ENCODE peak calls at places on chromosomes 1 and 21, in ten cellular contexts. Y is adrenal gland, O is heart left ventricle, C is breast epithelium, G is K562, J is GM12892, E is prostate gland, F is Peyer's patch, M is IMR-90, U is vagina. P is an unnamed sample.

GRCh38 chr1:21779613-21780521 is 3.1 kb downstream of the USP48 start:
- DNase-seq in Y (no peak), O (no peak), C (no peak), G (no peak), J (no peak), E (no peak), F (no peak), M (no peak), U (no peak), P (no peak)

GRCh38 chr21:43609501-43610340 is 49.6 kb downstream of the HSF2BP start:
- DNase-seq in Y (no peak), O (no peak), C (peak), G (no peak), J (no peak), E (peak), F (no peak), M (peak), U (no peak), P (no peak)

GRCh38 chr1:32500387-32501209 is 35.7 kb downstream of the ZBTB8B start:
- DNase-seq in Y (peak), O (peak), C (peak), G (peak), J (peak), E (peak), F (peak), M (peak), U (no peak), P (peak)

GRCh38 chr1:26692211-26692792 is 3.5 kb upstream of the ARID1A start:
- DNase-seq in Y (peak), O (peak), C (peak), G (peak), J (peak), E (peak), F (peak), M (peak), U (peak), P (no peak)

GRCh38 chr1:54808443-54809207 is 7.5 kb upstream of the TTC22 start:
- DNase-seq in Y (peak), O (no peak), C (no peak), G (no peak), J (no peak), E (no peak), F (peak), M (no peak), U (no peak), P (no peak)

GRCh38 chr1:89823679-89824292 is 3.0 kb downstream of the LRRC8D start:
- DNase-seq in Y (no peak), O (no peak), C (no peak), G (peak), J (no peak), E (no peak), F (no peak), M (no peak), U (no peak), P (no peak)

GRCh38 chr21:28714795-28715464 is 277.7 kb downstream of the LTN1 start:
- DNase-seq in Y (no peak), O (no peak), C (no peak), G (no peak), J (no peak), E (no peak), F (no peak), M (peak), U (no peak), P (no peak)

GRCh38 chr1:167439301-167439988 is 78.9 kb downstream of the CD247 start:
- DNase-seq in Y (peak), O (no peak), C (no peak), G (peak), J (peak), E (no peak), F (peak), M (peak), U (peak), P (no peak)

GRCh38 chr1:212621043-212621829 is 12.7 kb downstream of the ATF3 start:
- DNase-seq in Y (no peak), O (no peak), C (no peak), G (no peak), J (no peak), E (no peak), F (no peak), M (no peak), U (no peak), P (no peak)

GRCh38 chr1:109832935-109833334 is 69.2 kb upstream of the EPS8L3 start:
- DNase-seq in Y (no peak), O (no peak), C (no peak), G (no peak), J (no peak), E (no peak), F (no peak), M (no peak), U (no peak), P (no peak)

GRCh38 chr1:115668579-115668978 is 26.8 kb downstream of the VANGL1 start:
- DNase-seq in Y (no peak), O (no peak), C (no peak), G (no peak), J (no peak), E (no peak), F (no peak), M (peak), U (no peak), P (no peak)

GRCh38 chr1:78839704-78840277 is 166.7 kb downstream of the ADGRL4 start:
- DNase-seq in Y (no peak), O (no peak), C (no peak), G (peak), J (no peak), E (peak), F (no peak), M (peak), U (no peak), P (no peak)

GRCh38 chr1:41902669-41903068 is 16.1 kb downstream of the HIVEP3 start:
- DNase-seq in Y (no peak), O (no peak), C (no peak), G (no peak), J (no peak), E (no peak), F (no peak), M (no peak), U (no peak), P (no peak)

GRCh38 chr1:222097646-222098045 is 355.8 kb upstream of the DUSP10 start:
- DNase-seq in Y (no peak), O (no peak), C (no peak), G (no peak), J (no peak), E (no peak), F (no peak), M (no peak), U (no peak), P (no peak)

GRCh38 chr1:157025321-157025720 is 20.2 kb downstream of the ARHGEF11 start:
- DNase-seq in Y (peak), O (no peak), C (no peak), G (no peak), J (no peak), E (no peak), F (no peak), M (no peak), U (no peak), P (no peak)

GRCh38 chr1:87109012-87109411 is 194.6 kb downstream of the HS2ST1 start:
- DNase-seq in Y (no peak), O (no peak), C (no peak), G (no peak), J (no peak), E (no peak), F (no peak), M (peak), U (no peak), P (no peak)

GRCh38 chr1:25727819-25728286 is 72.1 kb upstream of the SELENON start:
- DNase-seq in Y (peak), O (peak), C (no peak), G (no peak), J (no peak), E (peak), F (peak), M (peak), U (no peak), P (no peak)

GRCh38 chr1:225653463-225654276 is 747 bp upstream of the ENAH start:
- DNase-seq in Y (peak), O (peak), C (peak), G (no peak), J (no peak), E (peak), F (peak), M (peak), U (no peak), P (peak)

GRCh38 chr1:228465571-228466146 is 21.5 kb upstream of the RNF187 start:
- DNase-seq in Y (no peak), O (no peak), C (no peak), G (no peak), J (no peak), E (no peak), F (no peak), M (no peak), U (no peak), P (no peak)

GRCh38 chr1:95323117-95323516 is 89.1 kb downstream of the RWDD3 start:
- DNase-seq in Y (no peak), O (no peak), C (no peak), G (no peak), J (no peak), E (no peak), F (no peak), M (no peak), U (no peak), P (no peak)

GRCh38 chr1:115976062-115976899 is at the start of gene SLC22A15:
- DNase-seq in Y (peak), O (peak), C (peak), G (peak), J (peak), E (peak), F (peak), M (no peak), U (no peak), P (peak)

GRCh38 chr1:178609015-178609414 is 96.1 kb downstream of the TEX35 start:
- DNase-seq in Y (no peak), O (no peak), C (no peak), G (no peak), J (no peak), E (no peak), F (no peak), M (peak), U (no peak), P (no peak)

GRCh38 chr1:244106837-244107491 is 55.9 kb downstream of the ZBTB18 start:
- DNase-seq in Y (no peak), O (no peak), C (no peak), G (no peak), J (no peak), E (no peak), F (no peak), M (no peak), U (no peak), P (no peak)

GRCh38 chr1:185926562-185926961 is 192.4 kb downstream of the HMCN1 start:
- DNase-seq in Y (no peak), O (no peak), C (no peak), G (no peak), J (no peak), E (no peak), F (no peak), M (no peak), U (no peak), P (no peak)

GRCh38 chr1:20409971-20410370 is 76.0 kb downstream of the CAMK2N1 start:
- DNase-seq in Y (peak), O (no peak), C (no peak), G (no peak), J (no peak), E (no peak), F (peak), M (no peak), U (no peak), P (no peak)

GRCh38 chr1:235720544-235720943 is 71.0 kb upstream of the GNG4 start:
- DNase-seq in Y (no peak), O (no peak), C (no peak), G (no peak), J (no peak), E (no peak), F (no peak), M (peak), U (no peak), P (no peak)

GRCh38 chr1:147597010-147597409 is 55.7 kb downstream of the BCL9 start:
- DNase-seq in Y (no peak), O (no peak), C (no peak), G (no peak), J (no peak), E (no peak), F (no peak), M (no peak), U (no peak), P (no peak)

GRCh38 chr1:147598631-147599361 is 57.5 kb downstream of the BCL9 start:
- DNase-seq in Y (no peak), O (peak), C (peak), G (no peak), J (no peak), E (no peak), F (peak), M (peak), U (peak), P (no peak)

GRCh38 chr1:147600119-147601111 is 59.1 kb downstream of the BCL9 start:
- DNase-seq in Y (peak), O (no peak), C (no peak), G (no peak), J (no peak), E (no peak), F (no peak), M (peak), U (no peak), P (peak)

GRCh38 chr1:147603986-147604385 is 62.7 kb downstream of the BCL9 start:
- DNase-seq in Y (no peak), O (no peak), C (no peak), G (no peak), J (no peak), E (no peak), F (no peak), M (no peak), U (no peak), P (no peak)

GRCh38 chr1:147599362-147600118 is 58.2 kb downstream of the BCL9 start:
- DNase-seq in Y (peak), O (peak), C (peak), G (peak), J (peak), E (peak), F (peak), M (peak), U (peak), P (peak)
- TF ChIP-seq POLR2A in Y (peak), O (peak), C (peak), G (no peak), J (no peak), E (peak), F (no peak), M (peak), U (no peak), P (peak)

GRCh38 chr1:67429011-67429527 is 1.1 kb downstream of the SERBP1 start:
- DNase-seq in Y (peak), O (no peak), C (no peak), G (peak), J (peak), E (peak), F (no peak), M (no peak), U (no peak), P (no peak)
- TF ChIP-seq POLR2A in Y (no peak), O (no peak), C (no peak), G (peak), J (no peak), E (no peak), F (no peak), M (no peak), U (no peak), P (no peak)

DNA sequence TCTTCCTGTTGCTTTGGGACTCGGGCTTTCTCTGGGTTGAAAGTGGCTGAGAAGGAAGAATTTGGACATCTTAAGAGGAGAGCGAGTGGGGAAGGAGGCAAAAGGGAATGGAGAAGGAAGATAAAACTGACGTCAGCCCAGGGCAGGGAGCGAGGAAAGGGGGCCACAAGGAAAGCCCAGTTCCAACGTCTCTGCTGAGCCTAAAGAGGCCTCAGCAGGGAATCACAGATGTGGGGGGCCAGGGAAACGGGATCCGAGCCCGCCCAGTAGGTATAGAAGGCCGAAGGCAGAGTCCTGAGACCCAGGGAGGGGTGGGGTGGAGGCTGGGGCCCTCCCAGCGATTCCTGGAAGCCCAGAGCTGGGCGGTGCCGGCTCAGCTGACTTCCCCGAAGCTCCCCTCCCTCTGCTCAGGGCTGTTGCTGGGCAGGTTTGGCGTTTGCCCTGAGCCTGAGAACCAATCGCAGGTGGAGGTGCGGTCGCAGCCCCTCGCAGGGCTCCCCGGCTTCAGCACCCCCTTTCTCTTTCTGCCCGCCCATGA is 12.7 kb downstream of the ADAMTSL4 start:
- DNase-seq in Y (peak), O (peak), C (peak), G (peak), J (peak), E (peak), F (peak), M (peak), U (no peak), P (peak)
- TF ChIP-seq POLR2A in Y (peak), O (no peak), C (peak), G (peak), J (peak), E (peak), F (peak), M (peak), U (no peak), P (no peak)

GRCh38 chr1:23368562-23369334 is 888 bp downstream of the ZNF436 start:
- DNase-seq in Y (peak), O (peak), C (peak), G (peak), J (peak), E (peak), F (peak), M (peak), U (no peak), P (peak)
- TF ChIP-seq POLR2A in Y (peak), O (peak), C (peak), G (peak), J (peak), E (peak), F (peak), M (peak), U (no peak), P (peak)

DNA sequence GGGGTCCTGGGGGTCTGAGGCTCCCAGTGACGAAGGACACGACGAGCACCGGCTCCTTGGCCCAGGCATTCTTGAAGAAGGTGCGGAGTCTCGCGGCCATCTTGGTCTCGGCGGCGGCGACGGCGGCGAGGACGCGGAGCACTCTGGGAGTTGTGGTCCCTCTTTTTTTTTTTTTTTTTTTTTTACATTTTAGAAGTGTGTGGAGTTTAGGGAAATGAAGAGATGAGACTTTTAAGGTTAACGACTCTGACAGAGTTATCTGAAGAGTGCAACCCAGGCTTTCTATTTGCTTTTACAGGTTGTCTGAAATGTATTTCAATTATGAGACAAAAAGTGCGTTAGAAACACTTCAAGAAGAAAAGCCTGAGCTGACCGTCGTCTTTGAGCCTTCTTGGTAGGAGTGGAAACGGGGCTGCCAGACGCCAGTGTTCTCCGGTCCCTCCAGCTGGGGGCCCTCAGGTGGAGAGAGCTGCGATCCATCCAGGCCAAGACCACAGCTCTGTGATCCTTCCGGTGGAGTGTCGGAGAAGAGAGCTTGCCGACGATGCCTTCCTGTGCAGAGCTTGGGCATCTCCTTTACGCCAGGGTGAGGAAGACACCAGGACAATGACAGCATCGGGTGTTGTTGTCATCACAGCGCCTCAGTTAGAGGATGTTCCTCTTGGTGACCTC is 9.7 kb downstream of the OR2B11 start:
- DNase-seq in Y (peak), O (peak), C (peak), G (peak), J (no peak), E (peak), F (peak), M (peak), U (peak), P (no peak)
- TF ChIP-seq POLR2A in Y (no peak), O (no peak), C (no peak), G (peak), J (no peak), E (no peak), F (no peak), M (no peak), U (no peak), P (no peak)

DNA sequence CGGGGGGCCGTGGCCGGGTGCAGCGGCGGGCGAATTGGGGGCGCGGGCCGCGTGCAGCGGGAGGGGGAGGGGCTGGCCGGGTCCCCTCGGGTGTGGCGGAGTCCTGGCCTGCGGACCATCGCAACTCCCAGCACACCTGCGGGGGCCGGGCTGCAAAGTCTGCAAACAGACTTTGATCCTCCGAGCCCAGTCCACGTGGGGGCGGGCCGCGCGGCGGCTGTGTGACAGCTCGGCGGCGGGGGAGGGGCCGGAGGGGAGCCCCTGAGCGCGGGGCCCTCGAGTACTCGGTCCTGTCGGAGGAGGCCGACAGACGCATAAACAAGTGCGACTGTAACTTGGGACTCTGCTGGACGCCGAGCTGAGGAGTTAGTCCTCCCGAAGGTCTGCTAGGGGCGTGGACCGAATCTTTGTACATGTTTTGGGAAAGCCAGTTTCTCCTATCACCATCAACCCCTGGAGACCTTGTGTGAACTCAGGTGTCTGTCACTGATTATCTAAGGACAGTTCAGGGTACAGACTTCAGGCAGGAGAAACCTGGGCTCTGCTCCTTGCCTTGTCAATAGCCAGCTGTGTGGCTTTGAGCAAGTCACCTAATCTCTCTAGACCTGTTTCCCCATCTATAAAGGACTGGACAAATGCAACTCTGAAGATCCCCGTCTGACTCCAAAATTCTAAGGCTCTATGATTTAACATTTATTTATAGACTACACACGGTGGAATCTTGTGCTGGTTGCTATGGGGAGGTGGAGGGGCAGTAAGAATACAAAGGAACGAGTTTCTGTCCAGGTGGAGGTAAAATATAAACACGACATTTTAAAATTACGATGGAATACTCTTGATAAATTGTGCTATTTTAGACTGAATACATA is 707 bp upstream of the SLC30A1 start:
- DNase-seq in Y (peak), O (peak), C (no peak), G (no peak), J (no peak), E (peak), F (peak), M (peak), U (peak), P (peak)
- TF ChIP-seq POLR2A in Y (no peak), O (no peak), C (no peak), G (no peak), J (peak), E (no peak), F (peak), M (no peak), U (no peak), P (peak)

DNA sequence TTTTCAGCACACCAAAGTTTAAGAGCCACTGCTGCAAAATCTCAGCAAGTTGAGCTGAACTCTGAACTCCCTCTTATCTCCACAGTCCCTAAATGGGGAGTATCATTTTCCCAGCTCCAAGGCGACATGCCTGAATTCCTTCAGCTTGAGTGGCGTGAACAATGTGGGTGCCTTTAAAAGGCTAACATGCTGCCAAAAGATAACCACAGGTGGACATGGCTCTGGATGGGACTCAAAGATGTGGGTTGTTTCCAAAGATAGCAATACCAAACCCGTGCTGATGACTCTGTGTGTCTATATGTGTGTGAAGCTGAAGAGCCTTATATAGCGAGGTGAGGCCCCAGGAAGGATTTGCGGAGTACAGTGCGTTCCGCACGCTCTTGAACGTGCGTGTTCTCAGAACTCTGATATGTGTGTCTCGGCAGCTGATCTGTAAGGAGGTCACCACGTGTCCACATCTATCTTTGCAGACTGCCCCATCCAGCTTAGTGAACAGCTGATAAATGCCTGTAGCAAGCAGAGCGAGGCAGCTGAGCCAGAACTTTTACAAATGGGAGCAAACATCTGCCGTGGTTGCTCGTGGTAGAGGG is 189.2 kb downstream of the DYRK1A start:
- DNase-seq in Y (no peak), O (peak), C (no peak), G (no peak), J (no peak), E (no peak), F (no peak), M (no peak), U (peak), P (no peak)
- TF ChIP-seq POLR2A in Y (no peak), O (peak), C (no peak), G (no peak), J (no peak), E (no peak), F (no peak), M (no peak), U (no peak), P (no peak)

P was measured in H54.